ENCODE peak calls at places on chromosome 6, in four cellular contexts. D, V, Z and F are unnamed samples.
A peak's percentile ranks its signal among the peaks of the same experiment; 100 is the strongest.

GRCh38 chr6:134593887-134594286 is 276.0 kb upstream of the SGK1 start:
- DNase-seq in D (no peak), V (no peak), Z (no peak), F (no peak)

GRCh38 chr6:5590187-5590586 is 328.9 kb downstream of the FARS2 start:
- DNase-seq in D (no peak), V (no peak), Z (no peak), F (no peak)

GRCh38 chr6:137522399-137522798 is 28.2 kb upstream of the OLIG3 start:
- DNase-seq in D (no peak), V (no peak), Z (no peak), F (no peak)

GRCh38 chr6:43093361-43094289 is 17.5 kb downstream of the PTK7 start:
- DNase-seq in D (peak; percentile 90), V (peak; percentile 69), Z (no peak), F (no peak)

GRCh38 chr6:156396068-156396771 is 381.0 kb upstream of the ARID1B start:
- DNase-seq in D (no peak), V (no peak), Z (peak; percentile 63), F (no peak)

GRCh38 chr6:63919556-63920110 is 284.0 kb downstream of the PHF3 start:
- DNase-seq in D (no peak), V (no peak), Z (no peak), F (no peak)

GRCh38 chr6:167760979-167761793 is 65.5 kb upstream of the AFDN start:
- DNase-seq in D (no peak), V (peak; percentile 75), Z (no peak), F (no peak)

GRCh38 chr6:134173007-134173690 is 120.7 kb upstream of the SLC2A12 start:
- DNase-seq in D (peak; percentile 26), V (peak; percentile 11), Z (no peak), F (no peak)

GRCh38 chr6:43076928-43077809 is 1.1 kb downstream of the PTK7 start:
- DNase-seq in D (peak; percentile 72), V (peak; percentile 25), Z (no peak), F (no peak)

GRCh38 chr6:25921525-25922203 is 8.8 kb downstream of the SLC17A2 start:
- DNase-seq in D (no peak), V (no peak), Z (no peak), F (no peak)

GRCh38 chr6:34529665-34530327 is 26.3 kb downstream of the SPDEF start:
- DNase-seq in D (no peak), V (no peak), Z (no peak), F (peak; percentile 34)

GRCh38 chr6:6905961-6906518 is 201.7 kb upstream of the RREB1 start:
- DNase-seq in D (no peak), V (no peak), Z (no peak), F (no peak)

GRCh38 chr6:48883116-48883515 is 579.9 kb downstream of the MMUT start:
- DNase-seq in D (no peak), V (no peak), Z (no peak), F (no peak)

GRCh38 chr6:41150671-41151070 is 3.5 kb downstream of the TREML1 start:
- DNase-seq in D (no peak), V (no peak), Z (no peak), F (no peak)

GRCh38 chr6:40054602-40055001 is 120.3 kb upstream of the MOCS1 start:
- DNase-seq in D (no peak), V (no peak), Z (no peak), F (no peak)

GRCh38 chr6:107046316-107046715 is 18.3 kb downstream of the MTRES1 start:
- DNase-seq in D (no peak), V (peak; percentile 15), Z (no peak), F (no peak)

GRCh38 chr6:128655978-128656498 is 135.6 kb upstream of the PTPRK start:
- DNase-seq in D (peak; percentile 86), V (peak; percentile 78), Z (peak; percentile 33), F (peak; percentile 25)

GRCh38 chr6:149316108-149316727 is 1.3 kb upstream of the TAB2 start:
- DNase-seq in D (peak; percentile 41), V (no peak), Z (no peak), F (no peak)

GRCh38 chr6:41371992-41372525 is 36.7 kb downstream of the NCR2 start:
- DNase-seq in D (peak; percentile 44), V (peak; percentile 15), Z (no peak), F (no peak)

GRCh38 chr6:27809067-27809938 is 102.9 kb downstream of the OR2B2 start:
- DNase-seq in D (no peak), V (no peak), Z (no peak), F (no peak)

GRCh38 chr6:35140991-35141720 is at the start of gene TCP11:
- DNase-seq in D (peak; percentile 28), V (no peak), Z (no peak), F (no peak)

GRCh38 chr6:22699046-22699639 is 129.8 kb downstream of the HDGFL1 start:
- DNase-seq in D (no peak), V (no peak), Z (no peak), F (no peak)

GRCh38 chr6:82166493-82166892 is 81.1 kb downstream of the IBTK start:
- DNase-seq in D (no peak), V (no peak), Z (no peak), F (no peak)

GRCh38 chr6:154542747-154543146 is 32.3 kb upstream of the CNKSR3 start:
- DNase-seq in D (no peak), V (no peak), Z (no peak), F (no peak)

GRCh38 chr6:139249387-139249786 is 42.4 kb downstream of the TXLNB start:
- DNase-seq in D (no peak), V (no peak), Z (no peak), F (no peak)

GRCh38 chr6:139062921-139063320 is 34.4 kb downstream of the ABRACL start:
- DNase-seq in D (peak; percentile 44), V (peak; percentile 52), Z (no peak), F (no peak)

GRCh38 chr6:166330612-166331011 is 11.7 kb downstream of the SFT2D1 start:
- DNase-seq in D (peak; percentile 71), V (peak; percentile 42), Z (no peak), F (peak; percentile 12)

GRCh38 chr6:81696505-81696904 is 56.0 kb downstream of the TENT5A start:
- DNase-seq in D (no peak), V (peak; percentile 2), Z (no peak), F (no peak)

GRCh38 chr6:15449001-15449400 is 203.1 kb downstream of the JARID2 start:
- DNase-seq in D (no peak), V (no peak), Z (no peak), F (no peak)

GRCh38 chr6:33863723-33864440 is 60.1 kb upstream of the MLN start:
- DNase-seq in D (no peak), V (no peak), Z (no peak), F (no peak)

GRCh38 chr6:36976931-36977330 is 9.1 kb downstream of the MTCH1 start:
- DNase-seq in D (no peak), V (no peak), Z (no peak), F (no peak)

GRCh38 chr6:44234101-44235090 is 11.0 kb downstream of the SLC29A1 start:
- DNase-seq in D (peak; percentile 90), V (peak; percentile 75), Z (no peak), F (no peak)

GRCh38 chr6:4607026-4607704 is 169.0 kb upstream of the CDYL start:
- DNase-seq in D (peak; percentile 64), V (peak; percentile 94), Z (no peak), F (no peak)

GRCh38 chr6:13485923-13486557 is 1.4 kb downstream of the GFOD1 start:
- DNase-seq in D (peak; percentile 64), V (peak; percentile 47), Z (no peak), F (peak; percentile 42)

GRCh38 chr6:140773276-140773675 is 1359.4 kb upstream of the GJE1 start:
- DNase-seq in D (no peak), V (no peak), Z (no peak), F (no peak)

GRCh38 chr6:16334671-16335070 is 96.3 kb downstream of the GMPR start:
- DNase-seq in D (peak; percentile 97), V (peak; percentile 94), Z (no peak), F (peak; percentile 19)

GRCh38 chr6:56953597-56954388 is 1.1 kb upstream of the BEND6 start:
- DNase-seq in D (peak; percentile 56), V (peak; percentile 35), Z (peak; percentile 38), F (no peak)

GRCh38 chr6:164911873-164912580 is 397.4 kb downstream of the C6orf118 start:
- DNase-seq in D (peak; percentile 24), V (no peak), Z (no peak), F (no peak)

GRCh38 chr6:42404494-42404893 is 47.2 kb downstream of the TRERF1 start:
- DNase-seq in D (peak; percentile 85), V (peak; percentile 76), Z (no peak), F (peak; percentile 19)

GRCh38 chr6:170311696-170312095 is 5.1 kb downstream of the FAM120B start:
- DNase-seq in D (peak; percentile 46), V (no peak), Z (no peak), F (no peak)
- H3K4me2 ChIP-seq in D (no peak overlapping the region), V (no peak overlapping the region), Z (no peak overlapping the region), F (no peak overlapping the region)

GRCh38 chr6:46381057-46381456 is 110.2 kb downstream of the RCAN2 start:
- DNase-seq in D (no peak), V (no peak), Z (no peak), F (no peak)
- H3K27ac ChIP-seq in D (no peak overlapping the region), V (no peak overlapping the region), Z (no peak overlapping the region), F (no peak overlapping the region)

GRCh38 chr6:45626087-45626891 is 248.6 kb upstream of the SUPT3H start:
- DNase-seq in D (peak; percentile 94), V (peak; percentile 78), Z (no peak), F (no peak)
- H3K4me2 ChIP-seq in D (peak overlapping the region; percentile 56), V (no peak overlapping the region), Z (no peak overlapping the region), F (no peak overlapping the region)

GRCh38 chr6:38909020-38909730 is 139.4 kb upstream of the GLP1R start:
- DNase-seq in D (no peak), V (peak; percentile 1), Z (no peak), F (no peak)
- H3K27ac ChIP-seq in D (no peak overlapping the region), V (no peak overlapping the region), Z (no peak overlapping the region), F (no peak overlapping the region)